ENCODE peak calls at places on chromosomes 5 and 9, in six cellular contexts. One of them, this sample, is unnamed. For H3K4me1, the result is how much of the 10 kb centered on the place peaks cover.

GRCh38 chr9:129164246-129164930 is 13.7 kb downstream of the IER5L start:
- DNase-seq in GM23338: peak
- DNase-seq in gastrocnemius medialis: peak
- DNase-seq in adrenal gland: peak
- DNase-seq in spleen: no peak
- DNase-seq in esophagus squamous epithelium: no peak
- DNase-seq in this sample: peak

GRCh38 chr5:140358738-140359310 is 1.2 kb upstream of the SLC4A9 start:
- DNase-seq in GM23338: peak
- DNase-seq in gastrocnemius medialis: no peak
- DNase-seq in adrenal gland: no peak
- DNase-seq in spleen: no peak
- DNase-seq in esophagus squamous epithelium: no peak
- DNase-seq in this sample: peak

GRCh38 chr5:96200611-96201010 is 232.4 kb downstream of the PCSK1 start:
- DNase-seq in GM23338: no peak
- DNase-seq in gastrocnemius medialis: no peak
- DNase-seq in adrenal gland: no peak
- DNase-seq in spleen: no peak
- DNase-seq in esophagus squamous epithelium: no peak
- DNase-seq in this sample: no peak

GRCh38 chr5:155004138-155004744 is 9.3 kb upstream of the KIF4B start:
- DNase-seq in GM23338: peak
- DNase-seq in gastrocnemius medialis: no peak
- DNase-seq in adrenal gland: peak
- DNase-seq in spleen: no peak
- DNase-seq in esophagus squamous epithelium: no peak
- DNase-seq in this sample: peak

GRCh38 chr5:82359286-82359685 is 81.1 kb upstream of the RPS23 start:
- DNase-seq in GM23338: no peak
- DNase-seq in gastrocnemius medialis: no peak
- DNase-seq in adrenal gland: no peak
- DNase-seq in spleen: no peak
- DNase-seq in esophagus squamous epithelium: no peak
- DNase-seq in this sample: no peak

GRCh38 chr9:27791311-27791710 is 218.0 kb upstream of the C9orf72 start:
- DNase-seq in GM23338: no peak
- DNase-seq in gastrocnemius medialis: no peak
- DNase-seq in adrenal gland: no peak
- DNase-seq in spleen: no peak
- DNase-seq in esophagus squamous epithelium: no peak
- DNase-seq in this sample: peak

GRCh38 chr5:133824661-133825254 is 143.7 kb downstream of the C5orf15 start:
- DNase-seq in GM23338: no peak
- DNase-seq in gastrocnemius medialis: no peak
- DNase-seq in adrenal gland: no peak
- DNase-seq in spleen: no peak
- DNase-seq in esophagus squamous epithelium: no peak
- DNase-seq in this sample: no peak

GRCh38 chr9:136014147-136014927 is 53.2 kb upstream of the UBAC1 start:
- DNase-seq in GM23338: no peak
- DNase-seq in gastrocnemius medialis: no peak
- DNase-seq in adrenal gland: peak
- DNase-seq in spleen: peak
- DNase-seq in esophagus squamous epithelium: no peak
- DNase-seq in this sample: no peak

GRCh38 chr5:165361143-165361542 is 1855.7 kb downstream of the MAT2B start:
- DNase-seq in GM23338: no peak
- DNase-seq in gastrocnemius medialis: no peak
- DNase-seq in adrenal gland: no peak
- DNase-seq in spleen: no peak
- DNase-seq in esophagus squamous epithelium: no peak
- DNase-seq in this sample: no peak

GRCh38 chr9:99852617-99853016 is 30.9 kb downstream of the NR4A3 start:
- DNase-seq in GM23338: no peak
- DNase-seq in gastrocnemius medialis: no peak
- DNase-seq in adrenal gland: no peak
- DNase-seq in spleen: no peak
- DNase-seq in esophagus squamous epithelium: no peak
- DNase-seq in this sample: no peak

GRCh38 chr9:134344821-134345310 is 18.6 kb downstream of the RXRA start:
- DNase-seq in GM23338: no peak
- DNase-seq in gastrocnemius medialis: no peak
- DNase-seq in adrenal gland: no peak
- DNase-seq in spleen: no peak
- DNase-seq in esophagus squamous epithelium: no peak
- DNase-seq in this sample: no peak
- H3K4me1 ChIP-seq in GM23338: under half
- H3K4me1 ChIP-seq in gastrocnemius medialis: half or more
- H3K4me1 ChIP-seq in adrenal gland: half or more
- H3K4me1 ChIP-seq in spleen: half or more
- H3K4me1 ChIP-seq in esophagus squamous epithelium: half or more
- H3K4me1 ChIP-seq in this sample: under half

GRCh38 chr5:135350536-135350935 is 48.5 kb downstream of the MACROH2A1 start:
- DNase-seq in GM23338: no peak
- DNase-seq in gastrocnemius medialis: no peak
- DNase-seq in adrenal gland: no peak
- DNase-seq in spleen: no peak
- DNase-seq in esophagus squamous epithelium: no peak
- DNase-seq in this sample: no peak

GRCh38 chr5:135349886-135350285 is 49.1 kb downstream of the MACROH2A1 start:
- DNase-seq in GM23338: no peak
- DNase-seq in gastrocnemius medialis: no peak
- DNase-seq in adrenal gland: no peak
- DNase-seq in spleen: no peak
- DNase-seq in esophagus squamous epithelium: no peak
- DNase-seq in this sample: no peak

GRCh38 chr5:135355182-135355581 is 43.8 kb downstream of the MACROH2A1 start:
- DNase-seq in GM23338: no peak
- DNase-seq in gastrocnemius medialis: no peak
- DNase-seq in adrenal gland: no peak
- DNase-seq in spleen: no peak
- DNase-seq in esophagus squamous epithelium: no peak
- DNase-seq in this sample: no peak

GRCh38 chr5:135356522-135357318 is 42.3 kb downstream of the MACROH2A1 start:
- DNase-seq in GM23338: no peak
- DNase-seq in gastrocnemius medialis: peak
- DNase-seq in adrenal gland: peak
- DNase-seq in spleen: peak
- DNase-seq in esophagus squamous epithelium: no peak
- DNase-seq in this sample: no peak

GRCh38 chr5:135353952-135354721 is 44.9 kb downstream of the MACROH2A1 start:
- DNase-seq in GM23338: no peak
- DNase-seq in gastrocnemius medialis: no peak
- DNase-seq in adrenal gland: no peak
- DNase-seq in spleen: peak
- DNase-seq in esophagus squamous epithelium: no peak
- DNase-seq in this sample: no peak
- H3K4me3 ChIP-seq in GM23338: no peak
- H3K4me3 ChIP-seq in gastrocnemius medialis: no peak
- H3K4me3 ChIP-seq in adrenal gland: no peak
- H3K4me3 ChIP-seq in spleen: no peak
- H3K4me3 ChIP-seq in esophagus squamous epithelium: no peak
- H3K4me3 ChIP-seq in this sample: no peak

DNA sequence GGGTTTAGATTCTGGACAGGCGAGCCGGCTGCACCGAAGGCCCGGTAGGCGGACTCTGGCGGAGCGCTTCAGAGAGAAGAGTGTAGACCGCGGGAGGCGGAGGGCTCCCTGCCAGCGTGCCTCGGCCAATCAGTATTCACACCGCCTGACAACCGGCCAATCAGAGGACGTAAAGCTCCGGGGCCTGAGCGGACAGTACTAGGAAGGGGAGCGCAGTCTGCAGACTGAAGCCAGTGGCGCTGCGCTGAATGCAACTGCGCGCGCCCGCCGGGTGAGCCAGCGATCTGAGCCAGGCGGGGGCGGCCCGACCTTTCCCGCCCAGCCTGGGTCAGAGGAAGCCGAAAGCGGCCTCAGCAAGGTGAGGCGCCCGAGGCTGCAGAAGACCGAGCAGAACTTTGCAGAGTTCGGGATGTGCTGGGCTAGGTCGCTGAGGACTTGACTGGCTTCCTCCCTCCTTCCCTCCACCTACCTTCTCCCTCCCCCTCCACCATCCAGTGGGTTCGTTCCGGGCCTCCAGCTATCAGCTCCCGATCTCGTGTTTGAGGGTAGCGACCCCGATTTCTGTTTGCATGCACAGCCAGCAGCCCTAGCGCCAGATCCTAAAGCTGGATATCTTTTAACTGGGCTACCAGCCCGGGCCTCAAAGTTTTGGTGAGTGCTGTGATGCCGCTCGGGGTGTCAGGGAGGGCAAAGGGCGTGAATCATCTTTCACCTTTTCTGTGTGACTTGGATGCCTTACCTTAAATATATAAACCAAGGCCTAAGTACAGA is at the start of gene DMRT2:
- DNase-seq in GM23338: peak
- DNase-seq in gastrocnemius medialis: peak
- DNase-seq in adrenal gland: peak
- DNase-seq in spleen: no peak
- DNase-seq in esophagus squamous epithelium: no peak
- DNase-seq in this sample: peak
- H3K4me1 ChIP-seq in GM23338: under half
- H3K4me1 ChIP-seq in gastrocnemius medialis: under half
- H3K4me1 ChIP-seq in adrenal gland: under half
- H3K4me1 ChIP-seq in spleen: half or more
- H3K4me1 ChIP-seq in esophagus squamous epithelium: half or more
- H3K4me1 ChIP-seq in this sample: under half

DNA sequence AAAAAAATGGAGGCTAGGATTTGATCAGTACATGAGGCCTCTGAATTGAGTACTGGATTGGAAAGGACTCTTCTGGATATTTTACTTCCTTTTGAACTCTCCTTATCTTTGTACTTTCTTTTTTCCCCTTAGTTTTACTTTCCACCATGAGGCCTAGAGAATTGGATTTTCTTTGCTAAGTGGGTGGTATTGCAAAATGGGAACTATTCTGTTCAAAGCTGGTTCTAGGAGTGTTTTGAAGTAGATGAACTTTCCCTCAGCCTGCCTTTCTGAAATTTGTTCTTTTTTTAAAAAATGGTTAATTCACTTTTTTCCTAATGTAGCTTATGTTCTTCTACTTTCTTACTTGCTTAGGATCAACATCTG is 108.3 kb downstream of the ANKRD55 start:
- DNase-seq in GM23338: no peak
- DNase-seq in gastrocnemius medialis: no peak
- DNase-seq in adrenal gland: no peak
- DNase-seq in spleen: no peak
- DNase-seq in esophagus squamous epithelium: no peak
- DNase-seq in this sample: no peak
- H3K4me3 ChIP-seq in GM23338: no peak
- H3K4me3 ChIP-seq in gastrocnemius medialis: no peak
- H3K4me3 ChIP-seq in adrenal gland: no peak
- H3K4me3 ChIP-seq in spleen: no peak
- H3K4me3 ChIP-seq in esophagus squamous epithelium: no peak
- H3K4me3 ChIP-seq in this sample: no peak

GRCh38 chr5:148003226-148003625 is 60.6 kb upstream of the SPINK5 start:
- DNase-seq in GM23338: no peak
- DNase-seq in gastrocnemius medialis: no peak
- DNase-seq in adrenal gland: no peak
- DNase-seq in spleen: no peak
- DNase-seq in esophagus squamous epithelium: no peak
- DNase-seq in this sample: no peak
- H3K4me1 ChIP-seq in GM23338: under half
- H3K4me1 ChIP-seq in gastrocnemius medialis: under half
- H3K4me1 ChIP-seq in adrenal gland: under half
- H3K4me1 ChIP-seq in spleen: under half
- H3K4me1 ChIP-seq in esophagus squamous epithelium: under half
- H3K4me1 ChIP-seq in this sample: under half